ENCODE peak calls at places on chromosome 17, in seven cellular contexts. C, Z, Q, U, T, K and R are unnamed samples.

GRCh38 chr17:56169621-56170020 is 16.3 kb downstream of the ANKFN1 start:
- DNase-seq in C (no peak), Z (no peak), Q (no peak), U (no peak), T (no peak), K (no peak), R (no peak)

GRCh38 chr17:56752263-56752662 is 81.5 kb downstream of the C17orf67 start:
- DNase-seq in C (no peak), Z (no peak), Q (no peak), U (no peak), T (peak), K (no peak), R (no peak)

GRCh38 chr17:32590974-32591373 is 104.2 kb downstream of the CDK5R1 start:
- DNase-seq in C (no peak), Z (no peak), Q (no peak), U (no peak), T (no peak), K (no peak), R (no peak)

GRCh38 chr17:61805399-61805798 is 57.9 kb downstream of the BRIP1 start:
- DNase-seq in C (no peak), Z (no peak), Q (no peak), U (no peak), T (peak), K (no peak), R (no peak)

GRCh38 chr17:58084317-58084981 is 1.2 kb downstream of the DYNLL2 start:
- DNase-seq in C (peak), Z (peak), Q (no peak), U (peak), T (peak), K (no peak), R (no peak)

GRCh38 chr17:39744075-39744835 is 6.5 kb downstream of the GRB7 start:
- DNase-seq in C (no peak), Z (peak), Q (no peak), U (no peak), T (no peak), K (no peak), R (no peak)

GRCh38 chr17:59837362-59838195 is 55.2 kb downstream of the TUBD1 start:
- DNase-seq in C (peak), Z (no peak), Q (peak), U (peak), T (peak), K (no peak), R (peak)

GRCh38 chr17:58081641-58082340 is 1.4 kb upstream of the DYNLL2 start:
- DNase-seq in C (no peak), Z (no peak), Q (peak), U (no peak), T (no peak), K (no peak), R (no peak)

GRCh38 chr17:45146616-45147101 is 1.6 kb upstream of the HEXIM1 start:
- DNase-seq in C (no peak), Z (no peak), Q (no peak), U (peak), T (peak), K (no peak), R (no peak)

GRCh38 chr17:20981046-20981920 is 61.5 kb downstream of the USP22 start:
- DNase-seq in C (no peak), Z (no peak), Q (no peak), U (no peak), T (no peak), K (no peak), R (no peak)

GRCh38 chr17:37180371-37180770 is 195.4 kb upstream of the C17orf78 start:
- DNase-seq in C (no peak), Z (no peak), Q (no peak), U (no peak), T (no peak), K (no peak), R (no peak)

GRCh38 chr17:57615836-57616235 is 129.3 kb downstream of the CCDC182 start:
- DNase-seq in C (no peak), Z (no peak), Q (no peak), U (no peak), T (no peak), K (no peak), R (no peak)

GRCh38 chr17:19744492-19744891 is 3.6 kb downstream of the ALDH3A1 start:
- DNase-seq in C (no peak), Z (no peak), Q (peak), U (no peak), T (no peak), K (no peak), R (no peak)

GRCh38 chr17:31917065-31917529 is 15.6 kb upstream of the UTP6 start:
- DNase-seq in C (no peak), Z (peak), Q (no peak), U (no peak), T (no peak), K (no peak), R (no peak)